ENCODE peak calls at places on chromosomes 12 and 14, in nine cellular contexts. H, W, M, K, V, A, Z, Y and I are unnamed samples.
A peak's percentile ranks its signal among the peaks of the same experiment; 100 is the strongest.

GRCh38 chr12:66636771-66637170 is 42.1 kb downstream of the GRIP1 start:
- DNase-seq in A (no peak), V (no peak), H (no peak), K (peak; percentile 20), Y (no peak), M (peak; percentile 73), Z (no peak), W (no peak), I (no peak)

GRCh38 chr14:33859306-33859705 is 91.6 kb downstream of the EGLN3 start:
- DNase-seq in Y (no peak), W (no peak), Z (peak; percentile 28), H (peak; percentile 50), M (no peak), A (no peak), V (no peak), K (no peak), I (no peak)

GRCh38 chr12:123723765-123724164 is 11.6 kb downstream of the ATP6V0A2 start:
- DNase-seq in H (no peak), A (no peak), Y (no peak), K (no peak), V (no peak), M (no peak), Z (no peak), W (no peak), I (no peak)

GRCh38 chr12:80186727-80187217 is 87.4 kb downstream of the OTOGL start:
- DNase-seq in K (peak; percentile 92), V (peak; percentile 52), W (no peak), H (peak; percentile 93), Z (peak; percentile 85), A (peak; percentile 43), Y (peak; percentile 50), M (peak; percentile 55), I (peak; percentile 94)

GRCh38 chr12:10122689-10123088 is 7.3 kb downstream of the CLEC7A start:
- DNase-seq in K (no peak), H (no peak), V (no peak), W (no peak), Y (no peak), M (no peak), A (no peak), Z (no peak), I (no peak)

GRCh38 chr12:121611306-121611705 is 15.0 kb upstream of the ORAI1 start:
- DNase-seq in Y (peak; percentile 48), V (no peak), M (peak; percentile 14), H (no peak), A (no peak), K (no peak), Z (no peak), W (no peak), I (no peak)

GRCh38 chr14:53462931-53463778 is 310.0 kb upstream of the DDHD1 start:
- DNase-seq in V (no peak), H (no peak), A (no peak), Z (peak; percentile 64), K (no peak), Y (no peak), W (peak; percentile 77), M (no peak), I (no peak)

GRCh38 chr12:123996581-123996980 is 23.6 kb downstream of the ZNF664 start:
- DNase-seq in M (no peak), Y (no peak), K (no peak), H (no peak), A (peak; percentile 46), V (no peak), Z (no peak), W (no peak), I (no peak)

GRCh38 chr14:80584638-80585505 is 356.7 kb downstream of the CEP128 start:
- DNase-seq in Z (peak; percentile 88), Y (no peak), K (no peak), A (no peak), V (peak; percentile 4), W (no peak), M (no peak), H (peak; percentile 89), I (no peak)

GRCh38 chr14:102778616-102779351 is 1.5 kb downstream of the TRAF3 start:
- DNase-seq in V (no peak), A (no peak), Z (no peak), M (no peak), Y (no peak), W (no peak), K (no peak), H (peak; percentile 44), I (no peak)

GRCh38 chr12:94561943-94562411 is 88.4 kb downstream of the TMCC3 start:
- DNase-seq in H (peak; percentile 21), A (no peak), W (no peak), K (no peak), Z (peak; percentile 64), M (peak; percentile 64), V (no peak), Y (peak; percentile 40), I (peak; percentile 2)

GRCh38 chr12:124278389-124279101 is 16.3 kb upstream of the RFLNA start:
- DNase-seq in A (peak; percentile 56), Y (no peak), W (no peak), M (no peak), V (no peak), H (no peak), K (no peak), Z (no peak), I (no peak)

GRCh38 chr12:6376079-6376941 is 947 bp upstream of the SCNN1A start:
- DNase-seq in W (peak; percentile 93), Y (no peak), M (peak; percentile 90), V (peak; percentile 86), A (no peak), Z (peak; percentile 60), H (peak; percentile 73), K (peak; percentile 68), I (peak; percentile 10)

GRCh38 chr14:69573205-69573840 is 1.3 kb downstream of the CCDC177 start:
- DNase-seq in M (no peak), Y (no peak), A (no peak), H (no peak), V (no peak), K (no peak), W (peak; percentile 61), Z (no peak), I (no peak)

GRCh38 chr12:105462336-105462735 is 131.8 kb downstream of the C12orf75 start:
- DNase-seq in M (no peak), Y (no peak), A (no peak), H (no peak), K (no peak), V (no peak), Z (no peak), W (no peak), I (no peak)

GRCh38 chr14:72666610-72667009 is 227.3 kb downstream of the DPF3 start:
- DNase-seq in Y (no peak), V (peak; percentile 14), Z (peak; percentile 91), H (peak; percentile 89), A (no peak), W (no peak), K (peak; percentile 77), M (no peak), I (peak; percentile 85)

GRCh38 chr12:107359382-107359781 is 266.0 kb upstream of the CRY1 start:
- DNase-seq in H (peak; percentile 74), Y (no peak), W (no peak), A (no peak), Z (peak; percentile 48), M (no peak), K (peak; percentile 77), V (no peak), I (peak; percentile 10)

GRCh38 chr12:38921025-38921677 is 15.8 kb upstream of the CPNE8 start:
- DNase-seq in W (no peak), M (peak; percentile 56), H (peak; percentile 72), K (peak; percentile 49), Z (peak; percentile 90), A (peak; percentile 11), V (peak; percentile 37), Y (peak; percentile 43), I (peak; percentile 1)

GRCh38 chr14:100904307-100905019 is 941 bp upstream of the RTL1 start:
- DNase-seq in H (peak; percentile 27), V (no peak), W (no peak), M (peak; percentile 10), A (peak; percentile 68), K (no peak), Y (no peak), Z (no peak), I (no peak)

GRCh38 chr14:69131176-69131575 is 21.7 kb downstream of the DCAF5 start:
- DNase-seq in W (no peak), M (no peak), V (no peak), K (no peak), A (no peak), Y (no peak), Z (no peak), H (peak; percentile 13), I (no peak)

GRCh38 chr12:110640275-110641025 is 26.5 kb downstream of the TCTN1 start:
- DNase-seq in Z (no peak), H (no peak), Y (no peak), A (no peak), V (no peak), W (no peak), M (no peak), K (no peak), I (no peak)

GRCh38 chr12:32515137-32515860 is 115.9 kb downstream of the FGD4 start:
- DNase-seq in Y (peak; percentile 51), M (no peak), A (no peak), Z (no peak), H (no peak), K (no peak), W (no peak), V (no peak), I (no peak)
- TF ChIP-seq CTCF in Y (no peak), M (no peak), A (no peak), Z (no peak), H (no peak), K (no peak), W (no peak), V (no peak), I (no peak)

DNA sequence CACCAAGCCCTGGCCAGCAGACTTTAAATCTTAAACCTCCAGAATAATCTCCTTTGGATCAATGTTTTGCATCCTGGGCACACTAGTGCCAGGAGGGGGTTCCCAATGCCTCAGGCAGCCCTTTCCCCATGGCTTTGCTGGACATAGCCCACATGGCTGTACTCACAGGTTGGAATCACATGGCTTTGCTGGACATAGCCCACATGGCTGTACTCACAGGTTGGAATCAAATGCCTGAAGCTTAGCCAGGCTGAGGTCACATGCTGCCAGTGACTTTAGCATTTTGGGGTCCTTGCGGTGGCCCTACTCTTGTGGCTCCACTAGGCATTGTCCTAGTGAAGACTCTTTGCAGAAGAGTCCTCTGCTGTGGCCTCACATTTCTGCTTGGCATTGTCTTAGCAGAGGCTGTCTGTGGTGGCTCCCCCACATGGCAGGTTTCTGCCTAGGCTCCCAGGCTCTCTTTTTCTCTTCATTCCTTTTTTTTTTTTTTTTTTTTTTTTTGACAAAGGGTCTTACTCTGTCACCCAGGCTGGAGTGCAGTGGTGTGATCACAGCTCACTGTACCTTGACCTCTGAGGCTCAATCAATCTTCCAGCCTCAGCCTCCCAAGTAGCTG is 13.0 kb downstream of the FLVCR2 start:
- DNase-seq in H (no peak), Z (no peak), W (no peak), Y (no peak), K (no peak), M (no peak), V (no peak), A (no peak), I (no peak)
- TF ChIP-seq CTCF in H (no peak), Z (no peak), W (no peak), Y (no peak), K (no peak), M (no peak), V (no peak), A (no peak), I (peak; percentile 32)

GRCh38 chr14:96098309-96098998 is 59.3 kb downstream of the C14orf132 start:
- DNase-seq in W (peak; percentile 73), K (peak; percentile 66), Z (peak; percentile 77), A (peak; percentile 38), M (peak; percentile 64), H (peak; percentile 53), Y (peak; percentile 46), V (peak; percentile 75), I (peak; percentile 70)
- TF ChIP-seq CTCF in W (peak; percentile 64), K (peak; percentile 95), Z (peak; percentile 88), A (peak; percentile 68), M (peak; percentile 63), H (peak; percentile 92), Y (peak; percentile 74), V (peak; percentile 70), I (peak; percentile 89)

GRCh38 chr12:32860182-32860581 is 36.4 kb downstream of the PKP2 start:
- DNase-seq in H (peak; percentile 44), Y (no peak), K (no peak), W (no peak), M (no peak), V (no peak), Z (peak; percentile 82), A (no peak), I (no peak)
- TF ChIP-seq CTCF in H (no peak), Y (no peak), K (no peak), W (no peak), M (no peak), V (no peak), Z (no peak), A (no peak), I (no peak)